ENCODE peak calls at places on chromosomes 1 and 21, in eight cellular contexts. Z, A, N, B, K, V, Y and T are unnamed samples.

GRCh38 chr1:6614019-6614952 is 755 bp downstream of the PHF13 start:
- DNase-seq in V (no peak), Y (peak), A (peak), B (peak), Z (peak), K (peak), N (no peak), T (peak)

GRCh38 chr1:197838836-197839235 is 63.6 kb upstream of the DENND1B start:
- DNase-seq in B (no peak), Z (no peak), Y (peak), A (no peak), V (no peak), K (peak), N (no peak), T (no peak)

GRCh38 chr1:25896266-25896665 is 10.0 kb downstream of the STMN1 start:
- DNase-seq in B (no peak), A (peak), V (no peak), N (no peak), K (peak), Z (no peak), Y (peak), T (no peak)

GRCh38 chr1:232378266-232379041 is 251.5 kb downstream of the SIPA1L2 start:
- DNase-seq in A (no peak), Z (no peak), N (no peak), K (no peak), V (no peak), Y (no peak), B (no peak), T (no peak)

GRCh38 chr1:182217071-182217470 is 155.6 kb upstream of the ZNF648 start:
- DNase-seq in B (no peak), K (no peak), N (no peak), Y (peak), Z (no peak), V (no peak), A (no peak), T (no peak)

GRCh38 chr1:81512242-81512641 is 288.5 kb upstream of the ADGRL2 start:
- DNase-seq in Y (peak), A (no peak), K (peak), N (no peak), V (no peak), B (no peak), Z (no peak), T (no peak)

GRCh38 chr1:175274368-175274767 is 81.8 kb upstream of the KIAA0040 start:
- DNase-seq in N (no peak), K (no peak), A (no peak), V (no peak), Z (no peak), Y (no peak), B (no peak), T (no peak)

GRCh38 chr1:154198756-154199562 is 7.1 kb upstream of the TPM3 start:
- DNase-seq in Z (peak), K (peak), Y (peak), B (peak), N (peak), V (no peak), A (peak), T (peak)

GRCh38 chr1:54571803-54572202 is 23.8 kb downstream of the ACOT11 start:
- DNase-seq in A (no peak), Y (no peak), K (peak), B (peak), Z (peak), V (peak), N (peak), T (peak)

GRCh38 chr1:18927654-18928272 is 25.4 kb upstream of the ALDH4A1 start:
- DNase-seq in A (peak), Z (no peak), Y (peak), N (no peak), V (no peak), B (no peak), K (peak), T (peak)

GRCh38 chr1:101219919-101220695 is 16.7 kb upstream of the S1PR1 start:
- DNase-seq in A (no peak), B (no peak), N (no peak), Y (no peak), K (no peak), V (no peak), Z (no peak), T (no peak)

GRCh38 chr1:21913258-21913657 is 23.9 kb downstream of the HSPG2 start:
- DNase-seq in K (peak), N (peak), Y (no peak), A (no peak), B (peak), V (no peak), Z (no peak), T (no peak)

GRCh38 chr1:94069649-94070285 is 51.2 kb downstream of the ABCA4 start:
- DNase-seq in B (no peak), Z (no peak), V (no peak), A (no peak), Y (peak), K (peak), N (no peak), T (no peak)

GRCh38 chr1:113275083-113275482 is 115.2 kb upstream of the MAGI3 start:
- DNase-seq in V (no peak), K (no peak), Z (no peak), N (no peak), B (no peak), A (no peak), Y (no peak), T (no peak)

GRCh38 chr1:11898086-11898785 is 28.0 kb downstream of the KIAA2013 start:
- DNase-seq in A (no peak), N (no peak), Z (no peak), B (no peak), V (no peak), K (no peak), Y (no peak), T (no peak)

GRCh38 chr1:95071539-95071938 is 1.2 kb downstream of the ALG14 start:
- DNase-seq in B (no peak), A (no peak), Z (no peak), V (no peak), N (no peak), K (no peak), Y (no peak), T (no peak)

GRCh38 chr1:236893626-236894545 is 98.8 kb downstream of the MTR start:
- DNase-seq in V (no peak), Y (peak), N (no peak), Z (no peak), K (no peak), A (no peak), B (no peak), T (no peak)

GRCh38 chr1:153536618-153537375 is 1.0 kb upstream of the S100A6 start:
- DNase-seq in Y (no peak), B (peak), Z (no peak), A (no peak), V (no peak), N (no peak), K (no peak), T (no peak)

GRCh38 chr1:27163093-27163492 is 8.2 kb upstream of the SLC9A1 start:
- DNase-seq in Z (no peak), V (no peak), Y (no peak), N (no peak), A (no peak), B (no peak), K (no peak), T (no peak)

GRCh38 chr1:203628185-203628996 is 1.8 kb downstream of the ATP2B4 start:
- DNase-seq in A (peak), N (peak), B (peak), Z (peak), K (peak), V (peak), Y (peak), T (peak)

GRCh38 chr1:174149216-174149615 is 10.1 kb upstream of the RABGAP1L start:
- DNase-seq in A (no peak), Y (no peak), Z (no peak), B (no peak), N (no peak), K (no peak), V (no peak), T (no peak)

GRCh38 chr1:200388791-200389190 is 21.0 kb downstream of the ZNF281 start:
- DNase-seq in V (no peak), N (no peak), K (no peak), Y (no peak), Z (no peak), A (no peak), B (peak), T (peak)

GRCh38 chr1:211135342-211135950 is 1.5 kb upstream of the KCNH1 start:
- DNase-seq in K (peak), V (peak), Z (peak), A (no peak), Y (peak), N (no peak), B (no peak), T (peak)

GRCh38 chr1:71413441-71414170 is 332.8 kb upstream of the ZRANB2 start:
- DNase-seq in V (no peak), A (no peak), Z (no peak), Y (peak), B (no peak), K (no peak), N (no peak), T (no peak)

GRCh38 chr1:202965441-202965821 is 1.6 kb downstream of the CYB5R1 start:
- DNase-seq in Z (no peak), N (no peak), B (no peak), Y (peak), K (no peak), V (no peak), A (no peak), T (no peak)

GRCh38 chr1:116826818-116827606 is 72.8 kb downstream of the CD2 start:
- DNase-seq in B (no peak), A (peak), K (peak), Y (no peak), N (no peak), Z (no peak), V (no peak), T (no peak)

GRCh38 chr1:164417016-164417704 is 141.8 kb upstream of the PBX1 start:
- DNase-seq in V (no peak), A (no peak), N (no peak), K (no peak), B (no peak), Y (no peak), Z (no peak), T (no peak)
- H3K9ac ChIP-seq in V (no peak), A (no peak), N (no peak), K (no peak), B (no peak), Y (no peak), Z (no peak), T (no peak)

GRCh38 chr21:38752051-38752505 is 53.7 kb upstream of the ETS2 start:
- DNase-seq in K (no peak), Z (no peak), V (no peak), N (no peak), Y (no peak), A (no peak), B (no peak), T (no peak)

GRCh38 chr21:38756746-38757145 is 49.0 kb upstream of the ETS2 start:
- DNase-seq in N (no peak), V (no peak), K (no peak), A (no peak), Y (peak), Z (no peak), B (no peak), T (no peak)

GRCh38 chr21:38747796-38748195 is 57.9 kb upstream of the ETS2 start:
- DNase-seq in N (no peak), B (no peak), Z (no peak), V (no peak), K (no peak), A (no peak), Y (no peak), T (no peak)

GRCh38 chr21:38753114-38754100 is 52.3 kb upstream of the ETS2 start:
- DNase-seq in V (no peak), Z (no peak), B (no peak), Y (no peak), K (no peak), N (no peak), A (no peak), T (no peak)

GRCh38 chr21:38751379-38752050 is 54.2 kb upstream of the ETS2 start:
- DNase-seq in K (peak), A (no peak), N (no peak), B (no peak), Y (no peak), Z (no peak), V (no peak), T (no peak)
- H3K9ac ChIP-seq in K (no peak), A (no peak), N (no peak), B (no peak), Y (no peak), Z (no peak), V (no peak), T (no peak)

DNA sequence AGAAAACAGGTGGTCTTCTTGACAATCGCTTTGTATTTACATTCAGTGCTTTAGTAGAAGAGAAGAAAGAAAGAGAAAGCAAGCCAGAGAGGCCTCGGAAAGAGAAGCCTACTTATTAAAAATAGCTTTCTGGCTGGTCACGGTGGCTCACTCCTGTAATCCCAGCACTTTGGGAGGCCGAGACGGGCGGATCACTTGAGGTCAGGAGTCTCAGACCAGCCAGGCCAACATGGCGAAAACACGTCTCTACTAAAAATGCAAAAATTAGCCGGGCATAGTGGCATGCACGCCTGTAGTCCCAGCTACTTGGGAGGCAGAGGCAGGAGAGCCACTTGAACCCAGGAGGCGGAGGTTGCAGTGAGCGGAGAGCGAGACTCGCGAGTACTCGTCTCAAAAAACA is 1.8 kb upstream of the SLC19A2 start:
- DNase-seq in B (no peak), Z (no peak), Y (no peak), A (no peak), V (no peak), N (no peak), K (no peak), T (no peak)
- H3K9ac ChIP-seq in B (no peak), Z (no peak), Y (peak), A (no peak), V (no peak), N (no peak), K (no peak), T (no peak)

GRCh38 chr1:56645663-56646330 is 683 bp downstream of the PRKAA2 start:
- DNase-seq in A (no peak), K (peak), Y (no peak), N (peak), Z (peak), V (peak), B (peak), T (no peak)
- H3K9ac ChIP-seq in A (no peak), K (peak), Y (peak), N (peak), Z (no peak), V (peak), B (peak), T (no peak)